ENCODE peak calls at places on chromosomes 6 and 20, in five cellular contexts. One of them, this sample, is unnamed.

GRCh38 chr20:48047453-48047852 is 262.2 kb upstream of the SULF2 start:
- DNase-seq in gastrocnemius medialis: no peak
- DNase-seq in effector memory CD4-positive, alpha-beta T cell: no peak
- DNase-seq in uterus: no peak
- DNase-seq in HCT116: no peak
- DNase-seq in this sample: no peak

GRCh38 chr6:111597687-111598086 is 8.0 kb downstream of the TRAF3IP2 start:
- DNase-seq in gastrocnemius medialis: no peak
- DNase-seq in effector memory CD4-positive, alpha-beta T cell: no peak
- DNase-seq in uterus: no peak
- DNase-seq in HCT116: no peak
- DNase-seq in this sample: no peak

GRCh38 chr20:32652739-32653526 is 20.8 kb downstream of the C20orf203 start:
- DNase-seq in gastrocnemius medialis: peak; percentile 61
- DNase-seq in effector memory CD4-positive, alpha-beta T cell: peak; percentile 79
- DNase-seq in uterus: peak; percentile 68
- DNase-seq in HCT116: peak; percentile 54
- DNase-seq in this sample: peak; percentile 84

GRCh38 chr20:43539975-43540672 is 18.7 kb upstream of the SGK2 start:
- DNase-seq in gastrocnemius medialis: no peak
- DNase-seq in effector memory CD4-positive, alpha-beta T cell: no peak
- DNase-seq in uterus: no peak
- DNase-seq in HCT116: no peak
- DNase-seq in this sample: no peak

GRCh38 chr6:167767715-167768107 is 59.0 kb upstream of the AFDN start:
- DNase-seq in gastrocnemius medialis: no peak
- DNase-seq in effector memory CD4-positive, alpha-beta T cell: no peak
- DNase-seq in uterus: no peak
- DNase-seq in HCT116: no peak
- DNase-seq in this sample: no peak

GRCh38 chr20:61486198-61486597 is 234.1 kb downstream of the CDH4 start:
- DNase-seq in gastrocnemius medialis: no peak
- DNase-seq in effector memory CD4-positive, alpha-beta T cell: no peak
- DNase-seq in uterus: no peak
- DNase-seq in HCT116: no peak
- DNase-seq in this sample: no peak

GRCh38 chr6:31474871-31475286 is 23.1 kb upstream of the MICB start:
- DNase-seq in gastrocnemius medialis: no peak
- DNase-seq in effector memory CD4-positive, alpha-beta T cell: no peak
- DNase-seq in uterus: no peak
- DNase-seq in HCT116: no peak
- DNase-seq in this sample: no peak

GRCh38 chr20:23752019-23752418 is 1.3 kb upstream of the CST1 start:
- DNase-seq in gastrocnemius medialis: no peak
- DNase-seq in effector memory CD4-positive, alpha-beta T cell: no peak
- DNase-seq in uterus: no peak
- DNase-seq in HCT116: no peak
- DNase-seq in this sample: no peak

DNA sequence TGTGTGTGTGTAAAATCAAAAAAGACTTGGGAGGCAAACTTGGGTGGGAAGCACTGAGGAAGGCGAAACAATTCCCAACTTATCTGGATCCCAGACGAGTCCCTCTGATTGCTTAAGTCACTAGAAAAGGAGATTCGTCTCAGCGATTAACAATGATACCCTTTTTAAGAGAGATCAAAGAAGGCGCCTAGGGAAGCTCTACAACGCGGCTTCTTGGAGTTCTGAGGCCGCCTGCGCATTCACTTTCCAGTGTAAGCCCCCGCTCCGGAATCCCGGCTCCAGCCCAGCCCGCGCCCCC is 8.7 kb upstream of the TBX18 start:
- DNase-seq in gastrocnemius medialis: no peak
- DNase-seq in effector memory CD4-positive, alpha-beta T cell: no peak
- DNase-seq in uterus: no peak
- DNase-seq in HCT116: no peak
- DNase-seq in this sample: no peak
- H3K27ac ChIP-seq in gastrocnemius medialis: no peak overlapping the region
- H3K27ac ChIP-seq in effector memory CD4-positive, alpha-beta T cell: no peak overlapping the region
- H3K27ac ChIP-seq in uterus: no peak overlapping the region
- H3K27ac ChIP-seq in HCT116: no peak overlapping the region
- H3K27ac ChIP-seq in this sample: no peak overlapping the region

DNA sequence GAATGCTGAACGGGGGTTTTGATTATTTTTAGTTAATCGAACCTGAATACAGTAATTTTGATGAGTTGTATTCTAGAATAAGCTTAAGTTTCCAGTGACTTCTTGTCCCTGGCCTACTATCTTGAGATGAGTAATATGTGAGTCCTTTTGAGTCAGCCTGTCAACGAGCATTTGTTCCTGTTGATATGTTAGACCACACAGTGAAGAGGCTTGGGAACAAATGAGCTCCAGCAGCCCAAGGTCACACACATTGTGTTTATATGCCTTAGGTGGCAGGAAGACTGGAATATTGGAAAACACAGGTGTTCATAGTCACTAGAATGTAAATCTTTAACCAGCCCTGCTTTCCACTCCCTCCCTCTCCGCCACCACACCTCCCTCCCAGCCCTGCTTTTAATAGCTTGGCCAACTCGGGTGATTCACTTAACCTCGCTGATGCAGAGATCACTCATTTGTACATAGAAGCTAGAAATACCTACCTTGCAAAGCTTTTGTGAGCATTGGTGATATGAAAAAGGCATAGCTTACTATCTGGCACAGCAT is 9.1 kb downstream of the SMPDL3A start:
- DNase-seq in gastrocnemius medialis: peak; percentile 53
- DNase-seq in effector memory CD4-positive, alpha-beta T cell: no peak
- DNase-seq in uterus: no peak
- DNase-seq in HCT116: peak; percentile 83
- DNase-seq in this sample: no peak
- H3K4me1 ChIP-seq in gastrocnemius medialis: peaks cover 38% of the 10 kb centered on the region
- H3K4me1 ChIP-seq in effector memory CD4-positive, alpha-beta T cell: no peaks in the 10 kb centered on the region
- H3K4me1 ChIP-seq in uterus: no peaks in the 10 kb centered on the region
- H3K4me1 ChIP-seq in HCT116: peaks cover 34% of the 10 kb centered on the region
- H3K4me1 ChIP-seq in this sample: no peaks in the 10 kb centered on the region

GRCh38 chr6:9143140-9143539 is 707.8 kb upstream of the SLC35B3 start:
- DNase-seq in gastrocnemius medialis: no peak
- DNase-seq in effector memory CD4-positive, alpha-beta T cell: no peak
- DNase-seq in uterus: no peak
- DNase-seq in HCT116: no peak
- DNase-seq in this sample: no peak

GRCh38 chr6:9138856-9139426 is 703.6 kb upstream of the SLC35B3 start:
- DNase-seq in gastrocnemius medialis: no peak
- DNase-seq in effector memory CD4-positive, alpha-beta T cell: no peak
- DNase-seq in uterus: no peak
- DNase-seq in HCT116: no peak
- DNase-seq in this sample: no peak

GRCh38 chr6:9139762-9140161 is 704.4 kb upstream of the SLC35B3 start:
- DNase-seq in gastrocnemius medialis: no peak
- DNase-seq in effector memory CD4-positive, alpha-beta T cell: no peak
- DNase-seq in uterus: no peak
- DNase-seq in HCT116: no peak
- DNase-seq in this sample: no peak

GRCh38 chr6:9140861-9141534 is 705.7 kb upstream of the SLC35B3 start:
- DNase-seq in gastrocnemius medialis: no peak
- DNase-seq in effector memory CD4-positive, alpha-beta T cell: no peak
- DNase-seq in uterus: no peak
- DNase-seq in HCT116: no peak
- DNase-seq in this sample: no peak

DNA sequence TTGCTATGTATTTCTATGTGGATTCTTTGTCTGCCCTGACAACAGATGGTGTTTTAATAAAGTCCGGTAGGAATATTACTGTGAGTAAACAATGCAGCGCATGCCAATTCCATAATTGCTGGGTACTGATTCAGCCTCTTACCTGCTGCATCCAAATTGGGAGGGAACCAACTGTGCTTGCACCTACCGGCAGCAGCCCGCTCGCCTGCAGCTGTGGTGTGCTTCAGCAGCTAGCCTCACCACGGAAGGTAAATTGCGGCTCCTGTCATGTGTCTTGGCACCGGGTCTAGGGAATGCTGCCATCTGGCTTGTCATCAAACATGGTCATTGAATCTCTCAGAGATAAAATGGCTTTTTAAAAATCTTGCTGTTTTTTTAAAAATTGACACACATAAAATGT is 704.8 kb upstream of the SLC35B3 start:
- DNase-seq in gastrocnemius medialis: no peak
- DNase-seq in effector memory CD4-positive, alpha-beta T cell: no peak
- DNase-seq in uterus: no peak
- DNase-seq in HCT116: no peak
- DNase-seq in this sample: no peak
- H3K4me3 ChIP-seq in gastrocnemius medialis: no peak overlapping the region
- H3K4me3 ChIP-seq in effector memory CD4-positive, alpha-beta T cell: no peak overlapping the region
- H3K4me3 ChIP-seq in uterus: no peak overlapping the region
- H3K4me3 ChIP-seq in HCT116: no peak overlapping the region
- H3K4me3 ChIP-seq in this sample: no peak overlapping the region

DNA sequence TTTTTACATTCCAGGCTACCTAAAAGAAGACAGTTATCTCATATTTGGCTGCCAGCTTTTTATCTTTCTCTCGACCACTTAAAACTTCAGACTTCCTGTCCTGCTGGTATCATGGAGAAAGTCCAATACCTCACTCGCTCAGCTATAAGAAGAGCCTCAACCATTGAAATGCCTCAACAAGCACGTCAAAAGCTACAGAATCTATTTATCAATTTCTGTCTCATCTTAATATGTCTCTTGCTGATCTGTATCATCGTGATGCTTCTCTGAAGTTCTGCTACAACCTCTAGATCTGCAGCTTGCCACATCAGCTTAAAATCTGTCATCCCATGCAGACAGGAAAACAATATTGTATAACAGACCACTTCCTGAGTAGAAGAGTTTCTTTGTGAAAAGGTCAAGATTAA is 10.7 kb downstream of the PLN start:
- DNase-seq in gastrocnemius medialis: no peak
- DNase-seq in effector memory CD4-positive, alpha-beta T cell: no peak
- DNase-seq in uterus: no peak
- DNase-seq in HCT116: no peak
- DNase-seq in this sample: peak; percentile 72
- H3K27ac ChIP-seq in gastrocnemius medialis: peak overlapping the region; percentile 95
- H3K27ac ChIP-seq in effector memory CD4-positive, alpha-beta T cell: peak overlapping the region; percentile 64
- H3K27ac ChIP-seq in uterus: no peak overlapping the region
- H3K27ac ChIP-seq in HCT116: no peak overlapping the region
- H3K27ac ChIP-seq in this sample: peak overlapping the region; percentile 73

GRCh38 chr20:8153281-8153908 is 21.3 kb downstream of the PLCB1 start:
- DNase-seq in gastrocnemius medialis: no peak
- DNase-seq in effector memory CD4-positive, alpha-beta T cell: no peak
- DNase-seq in uterus: no peak
- DNase-seq in HCT116: no peak
- DNase-seq in this sample: no peak

GRCh38 chr20:8151371-8151770 is 19.3 kb downstream of the PLCB1 start:
- DNase-seq in gastrocnemius medialis: no peak
- DNase-seq in effector memory CD4-positive, alpha-beta T cell: no peak
- DNase-seq in uterus: no peak
- DNase-seq in HCT116: no peak
- DNase-seq in this sample: no peak

GRCh38 chr20:8150591-8150990 is 18.5 kb downstream of the PLCB1 start:
- DNase-seq in gastrocnemius medialis: no peak
- DNase-seq in effector memory CD4-positive, alpha-beta T cell: no peak
- DNase-seq in uterus: no peak
- DNase-seq in HCT116: no peak
- DNase-seq in this sample: no peak

GRCh38 chr20:8152847-8153246 is 20.8 kb downstream of the PLCB1 start:
- DNase-seq in gastrocnemius medialis: no peak
- DNase-seq in effector memory CD4-positive, alpha-beta T cell: no peak
- DNase-seq in uterus: no peak
- DNase-seq in HCT116: no peak
- DNase-seq in this sample: no peak

DNA sequence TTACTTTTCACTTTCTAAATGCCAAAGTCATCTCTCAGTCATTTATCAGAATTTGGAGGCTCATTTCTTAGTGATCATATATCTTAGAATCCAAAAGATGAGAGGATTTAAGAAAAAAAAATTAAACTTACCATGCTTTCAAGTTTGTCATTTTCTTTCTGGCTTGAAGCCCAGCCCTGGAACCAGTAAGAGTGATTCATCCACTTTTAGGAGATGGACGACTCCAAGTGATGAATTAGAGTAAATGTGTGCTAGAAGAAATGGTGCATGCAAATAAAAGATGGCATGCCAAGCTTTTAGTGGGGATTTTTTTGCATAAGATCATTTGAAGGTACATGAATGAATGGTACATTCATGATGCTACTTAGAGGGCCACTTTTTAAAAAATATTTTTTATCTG is 20.1 kb downstream of the PLCB1 start:
- DNase-seq in gastrocnemius medialis: no peak
- DNase-seq in effector memory CD4-positive, alpha-beta T cell: no peak
- DNase-seq in uterus: no peak
- DNase-seq in HCT116: no peak
- DNase-seq in this sample: no peak
- H3K4me1 ChIP-seq in gastrocnemius medialis: peaks cover 80% of the 10 kb centered on the region
- H3K4me1 ChIP-seq in effector memory CD4-positive, alpha-beta T cell: peaks cover 22% of the 10 kb centered on the region
- H3K4me1 ChIP-seq in uterus: peaks cover 4% of the 10 kb centered on the region
- H3K4me1 ChIP-seq in HCT116: peaks cover 18% of the 10 kb centered on the region
- H3K4me1 ChIP-seq in this sample: no peaks in the 10 kb centered on the region

GRCh38 chr6:170294813-170295518 is 4.1 kb upstream of the DLL1 start:
- DNase-seq in gastrocnemius medialis: no peak
- DNase-seq in effector memory CD4-positive, alpha-beta T cell: no peak
- DNase-seq in uterus: no peak
- DNase-seq in HCT116: no peak
- DNase-seq in this sample: no peak
- H3K4me3 ChIP-seq in gastrocnemius medialis: peak overlapping the region; percentile 57
- H3K4me3 ChIP-seq in effector memory CD4-positive, alpha-beta T cell: peak overlapping the region; percentile 62
- H3K4me3 ChIP-seq in uterus: no peak overlapping the region
- H3K4me3 ChIP-seq in HCT116: no peak overlapping the region
- H3K4me3 ChIP-seq in this sample: no peak overlapping the region

GRCh38 chr6:117547688-117548621 is 54.4 kb downstream of the GOPC start:
- DNase-seq in gastrocnemius medialis: peak; percentile 88
- DNase-seq in effector memory CD4-positive, alpha-beta T cell: peak; percentile 37
- DNase-seq in uterus: peak; percentile 36
- DNase-seq in HCT116: no peak
- DNase-seq in this sample: peak; percentile 40
- H3K27ac ChIP-seq in gastrocnemius medialis: peak overlapping the region; percentile 88
- H3K27ac ChIP-seq in effector memory CD4-positive, alpha-beta T cell: peak overlapping the region; percentile 51
- H3K27ac ChIP-seq in uterus: no peak overlapping the region
- H3K27ac ChIP-seq in HCT116: peak overlapping the region; percentile 10
- H3K27ac ChIP-seq in this sample: peak overlapping the region; percentile 65

DNA sequence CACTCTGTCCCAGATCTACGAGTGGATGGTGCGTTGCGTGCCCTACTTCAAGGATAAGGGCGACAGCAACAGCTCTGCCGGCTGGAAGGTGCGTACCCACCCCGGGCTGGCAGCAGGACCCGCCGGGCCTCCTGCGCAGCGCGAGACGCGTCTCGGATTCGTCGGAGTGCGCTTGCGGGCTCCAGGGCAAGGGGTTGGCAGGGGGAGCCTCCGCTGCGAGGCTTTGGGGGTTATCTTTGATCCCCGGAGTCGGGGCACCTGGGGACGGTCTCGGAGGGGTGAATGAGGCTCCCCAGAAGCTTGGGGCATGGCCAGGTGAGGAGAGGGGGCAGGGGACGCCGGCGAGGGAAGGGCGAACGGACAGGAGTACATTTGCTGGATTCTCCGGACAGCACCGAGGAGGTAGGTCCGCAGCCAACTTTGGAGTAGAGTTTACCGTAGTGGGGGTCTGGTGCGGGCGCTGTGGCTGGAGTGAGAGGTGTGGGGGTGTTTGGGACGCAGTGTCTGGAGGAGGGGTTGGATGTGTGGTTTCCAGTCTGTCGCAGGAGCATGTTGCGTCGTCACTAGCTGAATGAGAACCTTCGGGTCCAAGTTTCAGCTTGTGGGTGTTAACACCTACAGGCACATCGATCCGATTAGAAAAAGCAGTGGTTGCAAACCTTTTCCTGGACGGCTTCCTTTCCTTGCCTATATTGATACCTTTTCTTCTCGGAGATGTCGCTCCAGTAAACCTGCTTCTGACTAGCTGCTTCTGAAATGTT is 1.2 kb downstream of the FOXO3 start:
- DNase-seq in gastrocnemius medialis: peak; percentile 34
- DNase-seq in effector memory CD4-positive, alpha-beta T cell: no peak
- DNase-seq in uterus: no peak
- DNase-seq in HCT116: no peak
- DNase-seq in this sample: no peak
- H3K4me1 ChIP-seq in gastrocnemius medialis: peaks cover 38% of the 10 kb centered on the region
- H3K4me1 ChIP-seq in effector memory CD4-positive, alpha-beta T cell: peaks cover 35% of the 10 kb centered on the region
- H3K4me1 ChIP-seq in uterus: peaks cover 7% of the 10 kb centered on the region
- H3K4me1 ChIP-seq in HCT116: peaks cover 62% of the 10 kb centered on the region
- H3K4me1 ChIP-seq in this sample: peaks cover 49% of the 10 kb centered on the region

GRCh38 chr6:146542881-146543210 is 787 bp upstream of the RAB32 start:
- DNase-seq in gastrocnemius medialis: no peak
- DNase-seq in effector memory CD4-positive, alpha-beta T cell: no peak
- DNase-seq in uterus: no peak
- DNase-seq in HCT116: no peak
- DNase-seq in this sample: no peak
- H3K4me3 ChIP-seq in gastrocnemius medialis: peak overlapping the region; percentile 70
- H3K4me3 ChIP-seq in effector memory CD4-positive, alpha-beta T cell: no peak overlapping the region
- H3K4me3 ChIP-seq in uterus: peak overlapping the region; percentile 67
- H3K4me3 ChIP-seq in HCT116: no peak overlapping the region
- H3K4me3 ChIP-seq in this sample: no peak overlapping the region